ENCODE peak calls at places on chromosomes 12 and 14, in ten cellular contexts. One of them, this sample, is unnamed.
A peak's percentile ranks its signal among the peaks of the same experiment; 100 is the strongest.

GRCh38 chr12:88471641-88472040 is 108.6 kb downstream of the KITLG start:
- DNase-seq in PC-9: no peak
- DNase-seq in PC-3: peak; percentile 70
- DNase-seq in neural progenitor cell: peak; percentile 77
- DNase-seq in heart right ventricle: peak; percentile 11
- DNase-seq in aorta: no peak
- DNase-seq in stomach: no peak
- DNase-seq in RWPE1: peak; percentile 25
- DNase-seq in tibial artery: no peak
- DNase-seq in heart left ventricle: no peak
- DNase-seq in this sample: no peak

GRCh38 chr12:88552672-88553079 is 27.6 kb downstream of the KITLG start:
- DNase-seq in neural progenitor cell: no peak
- DNase-seq in PC-9: no peak
- DNase-seq in PC-3: peak; percentile 92
- DNase-seq in stomach: no peak
- DNase-seq in heart right ventricle: no peak
- DNase-seq in RWPE1: no peak
- DNase-seq in heart left ventricle: no peak
- DNase-seq in tibial artery: no peak
- DNase-seq in aorta: no peak
- DNase-seq in this sample: no peak

GRCh38 chr14:94654071-94654974 is 42.1 kb downstream of the SERPINA3 start:
- DNase-seq in stomach: no peak
- DNase-seq in RWPE1: no peak
- DNase-seq in neural progenitor cell: no peak
- DNase-seq in PC-3: no peak
- DNase-seq in PC-9: no peak
- DNase-seq in heart left ventricle: no peak
- DNase-seq in heart right ventricle: no peak
- DNase-seq in aorta: no peak
- DNase-seq in tibial artery: no peak
- DNase-seq in this sample: no peak

GRCh38 chr14:72737560-72737943 is 156.3 kb downstream of the DPF3 start:
- DNase-seq in aorta: no peak
- DNase-seq in tibial artery: peak; percentile 5
- DNase-seq in stomach: no peak
- DNase-seq in RWPE1: no peak
- DNase-seq in heart right ventricle: no peak
- DNase-seq in heart left ventricle: no peak
- DNase-seq in neural progenitor cell: no peak
- DNase-seq in PC-3: no peak
- DNase-seq in PC-9: no peak
- DNase-seq in this sample: no peak

GRCh38 chr12:93060666-93061413 is 131.7 kb upstream of the EEA1 start:
- DNase-seq in PC-9: no peak
- DNase-seq in heart right ventricle: peak; percentile 61
- DNase-seq in aorta: no peak
- DNase-seq in neural progenitor cell: no peak
- DNase-seq in stomach: no peak
- DNase-seq in PC-3: no peak
- DNase-seq in RWPE1: no peak
- DNase-seq in tibial artery: no peak
- DNase-seq in heart left ventricle: peak; percentile 54
- DNase-seq in this sample: no peak

GRCh38 chr12:32454866-32455265 is 55.5 kb downstream of the FGD4 start:
- DNase-seq in stomach: no peak
- DNase-seq in PC-9: no peak
- DNase-seq in heart left ventricle: no peak
- DNase-seq in heart right ventricle: peak; percentile 24
- DNase-seq in tibial artery: no peak
- DNase-seq in RWPE1: no peak
- DNase-seq in neural progenitor cell: peak; percentile 85
- DNase-seq in PC-3: no peak
- DNase-seq in aorta: no peak
- DNase-seq in this sample: no peak

GRCh38 chr14:76498536-76498935 is 122.6 kb downstream of the ESRRB start:
- DNase-seq in aorta: peak; percentile 59
- DNase-seq in stomach: no peak
- DNase-seq in tibial artery: no peak
- DNase-seq in heart left ventricle: no peak
- DNase-seq in PC-9: no peak
- DNase-seq in RWPE1: no peak
- DNase-seq in heart right ventricle: no peak
- DNase-seq in neural progenitor cell: no peak
- DNase-seq in PC-3: no peak
- DNase-seq in this sample: no peak

GRCh38 chr12:28222081-28222700 is 31.9 kb downstream of the CCDC91 start:
- DNase-seq in PC-9: no peak
- DNase-seq in tibial artery: no peak
- DNase-seq in aorta: no peak
- DNase-seq in heart left ventricle: no peak
- DNase-seq in stomach: no peak
- DNase-seq in PC-3: no peak
- DNase-seq in neural progenitor cell: no peak
- DNase-seq in RWPE1: no peak
- DNase-seq in heart right ventricle: no peak
- DNase-seq in this sample: no peak

GRCh38 chr14:54512393-54512792 is 2.7 kb downstream of the CGRRF1 start:
- DNase-seq in tibial artery: no peak
- DNase-seq in heart left ventricle: no peak
- DNase-seq in RWPE1: no peak
- DNase-seq in heart right ventricle: no peak
- DNase-seq in neural progenitor cell: no peak
- DNase-seq in stomach: no peak
- DNase-seq in aorta: no peak
- DNase-seq in PC-9: no peak
- DNase-seq in PC-3: no peak
- DNase-seq in this sample: no peak

GRCh38 chr14:90019824-90020523 is 41.8 kb upstream of the KCNK13 start:
- DNase-seq in heart left ventricle: no peak
- DNase-seq in PC-3: peak; percentile 10
- DNase-seq in heart right ventricle: no peak
- DNase-seq in neural progenitor cell: no peak
- DNase-seq in RWPE1: no peak
- DNase-seq in PC-9: no peak
- DNase-seq in aorta: no peak
- DNase-seq in tibial artery: no peak
- DNase-seq in stomach: no peak
- DNase-seq in this sample: no peak

GRCh38 chr12:1435456-1435855 is 158.9 kb downstream of the FBXL14 start:
- DNase-seq in RWPE1: no peak
- DNase-seq in PC-3: no peak
- DNase-seq in heart left ventricle: no peak
- DNase-seq in heart right ventricle: no peak
- DNase-seq in aorta: no peak
- DNase-seq in stomach: no peak
- DNase-seq in neural progenitor cell: no peak
- DNase-seq in PC-9: no peak
- DNase-seq in tibial artery: no peak
- DNase-seq in this sample: no peak

GRCh38 chr12:1434296-1434955 is 160.0 kb downstream of the FBXL14 start:
- DNase-seq in PC-3: no peak
- DNase-seq in tibial artery: no peak
- DNase-seq in neural progenitor cell: no peak
- DNase-seq in RWPE1: no peak
- DNase-seq in stomach: no peak
- DNase-seq in heart right ventricle: no peak
- DNase-seq in aorta: no peak
- DNase-seq in PC-9: no peak
- DNase-seq in heart left ventricle: no peak
- DNase-seq in this sample: no peak

GRCh38 chr12:1436996-1437395 is 157.4 kb downstream of the FBXL14 start:
- DNase-seq in tibial artery: no peak
- DNase-seq in heart left ventricle: no peak
- DNase-seq in RWPE1: no peak
- DNase-seq in stomach: no peak
- DNase-seq in neural progenitor cell: no peak
- DNase-seq in aorta: no peak
- DNase-seq in PC-9: no peak
- DNase-seq in PC-3: no peak
- DNase-seq in heart right ventricle: no peak
- DNase-seq in this sample: no peak

GRCh38 chr12:1435044-1435443 is 159.3 kb downstream of the FBXL14 start:
- DNase-seq in neural progenitor cell: no peak
- DNase-seq in heart right ventricle: no peak
- DNase-seq in heart left ventricle: no peak
- DNase-seq in stomach: no peak
- DNase-seq in PC-3: no peak
- DNase-seq in aorta: no peak
- DNase-seq in PC-9: no peak
- DNase-seq in tibial artery: no peak
- DNase-seq in RWPE1: no peak
- DNase-seq in this sample: no peak

DNA sequence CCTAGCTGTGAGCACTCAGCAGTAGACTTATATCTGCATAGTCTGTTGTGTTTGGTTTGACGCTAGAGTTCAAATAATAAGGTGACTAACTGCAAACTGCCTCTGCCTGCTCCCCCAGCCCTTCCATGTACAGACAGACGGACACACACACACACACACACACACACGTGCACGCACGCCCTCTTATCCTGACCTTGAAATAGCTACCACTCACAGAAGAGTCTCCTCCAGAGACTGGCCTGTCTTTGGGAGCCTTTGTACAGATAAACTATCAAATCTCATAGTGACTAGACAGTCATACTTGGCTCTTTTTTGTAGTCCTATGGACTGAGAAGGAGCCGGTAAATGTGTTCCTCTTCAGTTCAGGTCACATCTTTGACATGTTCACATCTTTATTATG is 158.4 kb downstream of the FBXL14 start:
- DNase-seq in tibial artery: no peak
- DNase-seq in aorta: no peak
- DNase-seq in PC-9: no peak
- DNase-seq in PC-3: no peak
- DNase-seq in heart left ventricle: no peak
- DNase-seq in RWPE1: no peak
- DNase-seq in neural progenitor cell: no peak
- DNase-seq in stomach: no peak
- DNase-seq in heart right ventricle: no peak
- DNase-seq in this sample: no peak
- H3K27ac ChIP-seq in tibial artery: peak overlapping the region; percentile 3
- H3K27ac ChIP-seq in aorta: no peak overlapping the region
- H3K27ac ChIP-seq in PC-9: no peak overlapping the region
- H3K27ac ChIP-seq in PC-3: no peak overlapping the region
- H3K27ac ChIP-seq in heart left ventricle: no peak overlapping the region
- H3K27ac ChIP-seq in RWPE1: no peak overlapping the region
- H3K27ac ChIP-seq in neural progenitor cell: no peak overlapping the region
- H3K27ac ChIP-seq in stomach: no peak overlapping the region
- H3K27ac ChIP-seq in heart right ventricle: no peak overlapping the region
- H3K27ac ChIP-seq in this sample: no peak overlapping the region

GRCh38 chr14:100105357-100106169 is 40.3 kb downstream of the EVL start:
- DNase-seq in aorta: no peak
- DNase-seq in heart left ventricle: no peak
- DNase-seq in PC-9: no peak
- DNase-seq in PC-3: no peak
- DNase-seq in tibial artery: peak; percentile 63
- DNase-seq in heart right ventricle: no peak
- DNase-seq in stomach: no peak
- DNase-seq in neural progenitor cell: no peak
- DNase-seq in RWPE1: no peak
- DNase-seq in this sample: no peak

GRCh38 chr14:100104006-100104352 is 38.8 kb downstream of the EVL start:
- DNase-seq in PC-9: no peak
- DNase-seq in tibial artery: no peak
- DNase-seq in heart left ventricle: no peak
- DNase-seq in heart right ventricle: no peak
- DNase-seq in stomach: no peak
- DNase-seq in aorta: no peak
- DNase-seq in PC-3: no peak
- DNase-seq in neural progenitor cell: no peak
- DNase-seq in RWPE1: no peak
- DNase-seq in this sample: no peak

GRCh38 chr14:100106260-100106659 is 41.0 kb downstream of the EVL start:
- DNase-seq in RWPE1: no peak
- DNase-seq in neural progenitor cell: no peak
- DNase-seq in PC-3: no peak
- DNase-seq in stomach: no peak
- DNase-seq in tibial artery: peak; percentile 23
- DNase-seq in heart left ventricle: no peak
- DNase-seq in heart right ventricle: no peak
- DNase-seq in PC-9: no peak
- DNase-seq in aorta: no peak
- DNase-seq in this sample: no peak

GRCh38 chr14:100103261-100104005 is 38.2 kb downstream of the EVL start:
- DNase-seq in RWPE1: no peak
- DNase-seq in tibial artery: peak; percentile 52
- DNase-seq in PC-9: no peak
- DNase-seq in neural progenitor cell: no peak
- DNase-seq in heart right ventricle: peak; percentile 57
- DNase-seq in PC-3: no peak
- DNase-seq in heart left ventricle: peak; percentile 56
- DNase-seq in stomach: no peak
- DNase-seq in aorta: no peak
- DNase-seq in this sample: no peak

GRCh38 chr14:100104523-100105300 is 39.5 kb downstream of the EVL start:
- DNase-seq in heart right ventricle: no peak
- DNase-seq in aorta: no peak
- DNase-seq in PC-9: no peak
- DNase-seq in stomach: no peak
- DNase-seq in neural progenitor cell: no peak
- DNase-seq in tibial artery: peak; percentile 59
- DNase-seq in PC-3: peak; percentile 77
- DNase-seq in heart left ventricle: no peak
- DNase-seq in RWPE1: no peak
- DNase-seq in this sample: no peak
- H3K27ac ChIP-seq in heart right ventricle: no peak overlapping the region
- H3K27ac ChIP-seq in aorta: peak overlapping the region; percentile 3
- H3K27ac ChIP-seq in PC-9: no peak overlapping the region
- H3K27ac ChIP-seq in stomach: no peak overlapping the region
- H3K27ac ChIP-seq in neural progenitor cell: no peak overlapping the region
- H3K27ac ChIP-seq in tibial artery: peak overlapping the region; percentile 63
- H3K27ac ChIP-seq in PC-3: peak overlapping the region; percentile 42
- H3K27ac ChIP-seq in heart left ventricle: no peak overlapping the region
- H3K27ac ChIP-seq in RWPE1: peak overlapping the region; percentile 80
- H3K27ac ChIP-seq in this sample: no peak overlapping the region

GRCh38 chr12:7118914-7119313 is 9.8 kb downstream of the RBP5 start:
- DNase-seq in heart left ventricle: no peak
- DNase-seq in neural progenitor cell: no peak
- DNase-seq in tibial artery: no peak
- DNase-seq in aorta: no peak
- DNase-seq in RWPE1: no peak
- DNase-seq in PC-3: no peak
- DNase-seq in PC-9: no peak
- DNase-seq in heart right ventricle: no peak
- DNase-seq in stomach: no peak
- DNase-seq in this sample: no peak
- H3K27ac ChIP-seq in heart left ventricle: no peak overlapping the region
- H3K27ac ChIP-seq in neural progenitor cell: no peak overlapping the region
- H3K27ac ChIP-seq in tibial artery: no peak overlapping the region
- H3K27ac ChIP-seq in aorta: no peak overlapping the region
- H3K27ac ChIP-seq in RWPE1: no peak overlapping the region
- H3K27ac ChIP-seq in PC-3: no peak overlapping the region
- H3K27ac ChIP-seq in PC-9: no peak overlapping the region
- H3K27ac ChIP-seq in heart right ventricle: no peak overlapping the region
- H3K27ac ChIP-seq in stomach: no peak overlapping the region
- H3K27ac ChIP-seq in this sample: no peak overlapping the region

DNA sequence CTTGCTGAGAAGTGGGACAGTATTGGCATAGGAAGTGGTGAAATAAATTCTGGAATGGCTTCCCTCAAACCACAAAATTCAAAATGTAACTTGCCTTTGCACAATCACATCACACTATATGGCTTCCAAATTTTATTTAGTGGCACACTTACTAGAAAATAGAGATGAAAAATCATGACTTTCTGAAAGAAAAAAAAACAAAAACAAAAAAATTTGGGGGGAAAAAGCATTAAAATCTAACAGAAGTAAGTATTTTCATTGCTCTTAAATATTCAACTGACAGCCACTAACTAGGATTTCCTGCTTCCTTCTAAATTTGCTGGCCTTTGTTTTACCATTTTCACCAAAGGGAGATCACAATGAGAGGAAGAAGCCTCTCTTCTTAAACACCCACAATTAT is 23.0 kb downstream of the ATF7 start:
- DNase-seq in stomach: no peak
- DNase-seq in neural progenitor cell: no peak
- DNase-seq in heart right ventricle: no peak
- DNase-seq in PC-3: no peak
- DNase-seq in PC-9: no peak
- DNase-seq in tibial artery: no peak
- DNase-seq in RWPE1: no peak
- DNase-seq in aorta: no peak
- DNase-seq in heart left ventricle: no peak
- DNase-seq in this sample: no peak
- H3K27ac ChIP-seq in stomach: no peak overlapping the region
- H3K27ac ChIP-seq in neural progenitor cell: no peak overlapping the region
- H3K27ac ChIP-seq in heart right ventricle: no peak overlapping the region
- H3K27ac ChIP-seq in PC-3: no peak overlapping the region
- H3K27ac ChIP-seq in PC-9: peak overlapping the region; percentile 12
- H3K27ac ChIP-seq in tibial artery: no peak overlapping the region
- H3K27ac ChIP-seq in RWPE1: no peak overlapping the region
- H3K27ac ChIP-seq in aorta: no peak overlapping the region
- H3K27ac ChIP-seq in heart left ventricle: no peak overlapping the region
- H3K27ac ChIP-seq in this sample: peak overlapping the region; percentile 84